ENCODE peak calls at places on chromosomes 12 and 14, in eight cellular contexts. One of them, this sample, is unnamed.
A peak's percentile ranks its signal among the peaks of the same experiment; 100 is the strongest.

GRCh38 chr12:31206038-31206670 is 119.8 kb downstream of the SINHCAF start:
- DNase-seq in stimulated activated CD4-positive, alpha-beta T cell treated with anti-CD3 and anti-CD28 coated beads, Interleukin-2, amount 100 ng/mL, for 48 hours: no peak
- DNase-seq in A549: no peak
- DNase-seq in amniotic epithelial cell: peak; percentile 71
- DNase-seq in epithelial cell of esophagus: peak; percentile 98
- DNase-seq in adrenal gland: peak; percentile 35
- DNase-seq in PC-9: peak; percentile 58
- DNase-seq in NCI-H1105: no peak
- DNase-seq in this sample: peak; percentile 31

GRCh38 chr12:47004634-47005033 is 74.8 kb upstream of the PCED1B start:
- DNase-seq in stimulated activated CD4-positive, alpha-beta T cell treated with anti-CD3 and anti-CD28 coated beads, Interleukin-2, amount 100 ng/mL, for 48 hours: no peak
- DNase-seq in amniotic epithelial cell: peak; percentile 73
- DNase-seq in epithelial cell of esophagus: no peak
- DNase-seq in adrenal gland: peak; percentile 34
- DNase-seq in PC-9: no peak
- DNase-seq in A549: no peak
- DNase-seq in NCI-H1105: no peak
- DNase-seq in this sample: no peak

GRCh38 chr12:124131671-124132058 is 158.7 kb downstream of the ZNF664 start:
- DNase-seq in epithelial cell of esophagus: no peak
- DNase-seq in stimulated activated CD4-positive, alpha-beta T cell treated with anti-CD3 and anti-CD28 coated beads, Interleukin-2, amount 100 ng/mL, for 48 hours: no peak
- DNase-seq in amniotic epithelial cell: no peak
- DNase-seq in NCI-H1105: no peak
- DNase-seq in A549: no peak
- DNase-seq in PC-9: no peak
- DNase-seq in adrenal gland: no peak
- DNase-seq in this sample: no peak

GRCh38 chr12:49750027-49750977 is 8.9 kb downstream of the TMBIM6 start:
- DNase-seq in A549: no peak
- DNase-seq in adrenal gland: peak; percentile 71
- DNase-seq in PC-9: no peak
- DNase-seq in amniotic epithelial cell: peak; percentile 93
- DNase-seq in stimulated activated CD4-positive, alpha-beta T cell treated with anti-CD3 and anti-CD28 coated beads, Interleukin-2, amount 100 ng/mL, for 48 hours: peak; percentile 46
- DNase-seq in NCI-H1105: no peak
- DNase-seq in epithelial cell of esophagus: peak; percentile 94
- DNase-seq in this sample: peak; percentile 30

GRCh38 chr12:20280515-20280914 is 87.8 kb upstream of the PDE3A start:
- DNase-seq in A549: no peak
- DNase-seq in amniotic epithelial cell: peak; percentile 32
- DNase-seq in stimulated activated CD4-positive, alpha-beta T cell treated with anti-CD3 and anti-CD28 coated beads, Interleukin-2, amount 100 ng/mL, for 48 hours: no peak
- DNase-seq in adrenal gland: no peak
- DNase-seq in epithelial cell of esophagus: no peak
- DNase-seq in PC-9: no peak
- DNase-seq in NCI-H1105: no peak
- DNase-seq in this sample: peak; percentile 21

GRCh38 chr14:100212476-100213333 is 26.2 kb upstream of the YY1 start:
- DNase-seq in amniotic epithelial cell: no peak
- DNase-seq in adrenal gland: no peak
- DNase-seq in NCI-H1105: no peak
- DNase-seq in A549: no peak
- DNase-seq in epithelial cell of esophagus: no peak
- DNase-seq in PC-9: no peak
- DNase-seq in stimulated activated CD4-positive, alpha-beta T cell treated with anti-CD3 and anti-CD28 coated beads, Interleukin-2, amount 100 ng/mL, for 48 hours: no peak
- DNase-seq in this sample: no peak

GRCh38 chr12:30145351-30146017 is 361.7 kb upstream of the TMTC1 start:
- DNase-seq in amniotic epithelial cell: no peak
- DNase-seq in A549: no peak
- DNase-seq in stimulated activated CD4-positive, alpha-beta T cell treated with anti-CD3 and anti-CD28 coated beads, Interleukin-2, amount 100 ng/mL, for 48 hours: no peak
- DNase-seq in epithelial cell of esophagus: no peak
- DNase-seq in PC-9: no peak
- DNase-seq in NCI-H1105: peak; percentile 41
- DNase-seq in adrenal gland: no peak
- DNase-seq in this sample: no peak

GRCh38 chr14:35818346-35819115 is 7.6 kb upstream of the BRMS1L start:
- DNase-seq in A549: peak; percentile 57
- DNase-seq in amniotic epithelial cell: peak; percentile 52
- DNase-seq in stimulated activated CD4-positive, alpha-beta T cell treated with anti-CD3 and anti-CD28 coated beads, Interleukin-2, amount 100 ng/mL, for 48 hours: no peak
- DNase-seq in PC-9: peak; percentile 16
- DNase-seq in epithelial cell of esophagus: peak; percentile 66
- DNase-seq in adrenal gland: peak; percentile 73
- DNase-seq in NCI-H1105: peak; percentile 41
- DNase-seq in this sample: peak; percentile 27